ENCODE peak calls at places on chromosome 2, in seven cellular contexts. One of them, this sample, is unnamed.

GRCh38 chr2:221346411-221346810 is 225.7 kb downstream of the EPHA4 start:
- DNase-seq in H54: no peak
- DNase-seq in fibroblast of villous mesenchyme: no peak
- DNase-seq in uterus: no peak
- DNase-seq in mucosa of gallbladder: no peak
- DNase-seq in iPS DF 6.9: no peak
- DNase-seq in heart right ventricle: peak; percentile 5
- DNase-seq in this sample: no peak

GRCh38 chr2:70977605-70978205 is 725 bp upstream of the ANKRD53 start:
- DNase-seq in H54: no peak
- DNase-seq in fibroblast of villous mesenchyme: peak; percentile 74
- DNase-seq in uterus: peak; percentile 49
- DNase-seq in mucosa of gallbladder: no peak
- DNase-seq in iPS DF 6.9: no peak
- DNase-seq in heart right ventricle: no peak
- DNase-seq in this sample: no peak

GRCh38 chr2:239935789-239936758 is 89.1 kb downstream of the NDUFA10 start:
- DNase-seq in H54: no peak
- DNase-seq in fibroblast of villous mesenchyme: no peak
- DNase-seq in uterus: peak; percentile 7
- DNase-seq in mucosa of gallbladder: no peak
- DNase-seq in iPS DF 6.9: no peak
- DNase-seq in heart right ventricle: no peak
- DNase-seq in this sample: no peak

GRCh38 chr2:15965564-15966019 is 25.2 kb downstream of the MYCN start:
- DNase-seq in H54: no peak
- DNase-seq in fibroblast of villous mesenchyme: no peak
- DNase-seq in uterus: no peak
- DNase-seq in mucosa of gallbladder: no peak
- DNase-seq in iPS DF 6.9: no peak
- DNase-seq in heart right ventricle: no peak
- DNase-seq in this sample: no peak

GRCh38 chr2:13114391-13114790 is 397.7 kb downstream of the TRIB2 start:
- DNase-seq in H54: no peak
- DNase-seq in fibroblast of villous mesenchyme: peak; percentile 29
- DNase-seq in uterus: no peak
- DNase-seq in mucosa of gallbladder: no peak
- DNase-seq in iPS DF 6.9: no peak
- DNase-seq in heart right ventricle: peak; percentile 45
- DNase-seq in this sample: no peak

GRCh38 chr2:26561918-26562810 is 79.0 kb downstream of the CIB4 start:
- DNase-seq in H54: no peak
- DNase-seq in fibroblast of villous mesenchyme: no peak
- DNase-seq in uterus: no peak
- DNase-seq in mucosa of gallbladder: peak; percentile 32
- DNase-seq in iPS DF 6.9: no peak
- DNase-seq in heart right ventricle: peak; percentile 46
- DNase-seq in this sample: no peak

GRCh38 chr2:169868951-169869350 is 41.7 kb downstream of the UBR3 start:
- DNase-seq in H54: no peak
- DNase-seq in fibroblast of villous mesenchyme: no peak
- DNase-seq in uterus: no peak
- DNase-seq in mucosa of gallbladder: no peak
- DNase-seq in iPS DF 6.9: no peak
- DNase-seq in heart right ventricle: no peak
- DNase-seq in this sample: no peak

GRCh38 chr2:213232649-213233437 is 51.4 kb upstream of the SPAG16 start:
- DNase-seq in H54: no peak
- DNase-seq in fibroblast of villous mesenchyme: peak; percentile 31
- DNase-seq in uterus: no peak
- DNase-seq in mucosa of gallbladder: no peak
- DNase-seq in iPS DF 6.9: no peak
- DNase-seq in heart right ventricle: no peak
- DNase-seq in this sample: no peak

GRCh38 chr2:23636412-23636811 is 251.4 kb downstream of the KLHL29 start:
- DNase-seq in H54: no peak
- DNase-seq in fibroblast of villous mesenchyme: peak; percentile 19
- DNase-seq in uterus: no peak
- DNase-seq in mucosa of gallbladder: no peak
- DNase-seq in iPS DF 6.9: peak; percentile 29
- DNase-seq in heart right ventricle: peak; percentile 40
- DNase-seq in this sample: no peak

GRCh38 chr2:170917219-170917851 is 11.7 kb upstream of the GORASP2 start:
- DNase-seq in H54: no peak
- DNase-seq in fibroblast of villous mesenchyme: no peak
- DNase-seq in uterus: no peak
- DNase-seq in mucosa of gallbladder: no peak
- DNase-seq in iPS DF 6.9: no peak
- DNase-seq in heart right ventricle: no peak
- DNase-seq in this sample: no peak

GRCh38 chr2:239942090-239942489 is 83.1 kb downstream of the NDUFA10 start:
- DNase-seq in H54: no peak
- DNase-seq in fibroblast of villous mesenchyme: no peak
- DNase-seq in uterus: no peak
- DNase-seq in mucosa of gallbladder: no peak
- DNase-seq in iPS DF 6.9: no peak
- DNase-seq in heart right ventricle: no peak
- DNase-seq in this sample: no peak

GRCh38 chr2:239548965-239549595 is 148.3 kb upstream of the HDAC4 start:
- DNase-seq in H54: no peak
- DNase-seq in fibroblast of villous mesenchyme: no peak
- DNase-seq in uterus: no peak
- DNase-seq in mucosa of gallbladder: no peak
- DNase-seq in iPS DF 6.9: no peak
- DNase-seq in heart right ventricle: no peak
- DNase-seq in this sample: no peak

GRCh38 chr2:215460682-215461081 is 24.8 kb upstream of the FN1 start:
- DNase-seq in H54: no peak
- DNase-seq in fibroblast of villous mesenchyme: peak; percentile 93
- DNase-seq in uterus: no peak
- DNase-seq in mucosa of gallbladder: no peak
- DNase-seq in iPS DF 6.9: no peak
- DNase-seq in heart right ventricle: no peak
- DNase-seq in this sample: no peak

GRCh38 chr2:39488450-39488849 is 51.4 kb upstream of the MAP4K3 start:
- DNase-seq in H54: no peak
- DNase-seq in fibroblast of villous mesenchyme: peak; percentile 95
- DNase-seq in uterus: no peak
- DNase-seq in mucosa of gallbladder: peak; percentile 65
- DNase-seq in iPS DF 6.9: no peak
- DNase-seq in heart right ventricle: no peak
- DNase-seq in this sample: no peak

GRCh38 chr2:239215136-239215925 is 185.5 kb downstream of the HDAC4 start:
- DNase-seq in H54: no peak
- DNase-seq in fibroblast of villous mesenchyme: no peak
- DNase-seq in uterus: no peak
- DNase-seq in mucosa of gallbladder: no peak
- DNase-seq in iPS DF 6.9: no peak
- DNase-seq in heart right ventricle: no peak
- DNase-seq in this sample: no peak

GRCh38 chr2:85755122-85756027 is 1.6 kb downstream of the ATOH8 start:
- DNase-seq in H54: no peak
- DNase-seq in fibroblast of villous mesenchyme: peak; percentile 51
- DNase-seq in uterus: no peak
- DNase-seq in mucosa of gallbladder: no peak
- DNase-seq in iPS DF 6.9: no peak
- DNase-seq in heart right ventricle: no peak
- DNase-seq in this sample: no peak

GRCh38 chr2:224927671-224928173 is 114.5 kb downstream of the DOCK10 start:
- DNase-seq in H54: no peak
- DNase-seq in fibroblast of villous mesenchyme: no peak
- DNase-seq in uterus: no peak
- DNase-seq in mucosa of gallbladder: no peak
- DNase-seq in iPS DF 6.9: no peak
- DNase-seq in heart right ventricle: no peak
- DNase-seq in this sample: no peak

GRCh38 chr2:36676364-36676763 is 20.1 kb upstream of the VIT start:
- DNase-seq in H54: no peak
- DNase-seq in fibroblast of villous mesenchyme: peak; percentile 33
- DNase-seq in uterus: no peak
- DNase-seq in mucosa of gallbladder: no peak
- DNase-seq in iPS DF 6.9: no peak
- DNase-seq in heart right ventricle: no peak
- DNase-seq in this sample: no peak

GRCh38 chr2:104867351-104868080 is 13.6 kb downstream of the POU3F3 start:
- DNase-seq in H54: no peak
- DNase-seq in fibroblast of villous mesenchyme: no peak
- DNase-seq in uterus: no peak
- DNase-seq in mucosa of gallbladder: no peak
- DNase-seq in iPS DF 6.9: no peak
- DNase-seq in heart right ventricle: no peak
- DNase-seq in this sample: no peak

GRCh38 chr2:127829845-127830246 is 18.9 kb upstream of the WDR33 start:
- DNase-seq in H54: no peak
- DNase-seq in fibroblast of villous mesenchyme: no peak
- DNase-seq in uterus: no peak
- DNase-seq in mucosa of gallbladder: peak; percentile 16
- DNase-seq in iPS DF 6.9: no peak
- DNase-seq in heart right ventricle: no peak
- DNase-seq in this sample: no peak

GRCh38 chr2:21452678-21453077 is 328.9 kb downstream of the TDRD15 start:
- DNase-seq in H54: no peak
- DNase-seq in fibroblast of villous mesenchyme: no peak
- DNase-seq in uterus: no peak
- DNase-seq in mucosa of gallbladder: no peak
- DNase-seq in iPS DF 6.9: no peak
- DNase-seq in heart right ventricle: no peak
- DNase-seq in this sample: no peak

GRCh38 chr2:30282721-30283120 is 51.4 kb downstream of the LBH start:
- DNase-seq in H54: no peak
- DNase-seq in fibroblast of villous mesenchyme: no peak
- DNase-seq in uterus: no peak
- DNase-seq in mucosa of gallbladder: no peak
- DNase-seq in iPS DF 6.9: no peak
- DNase-seq in heart right ventricle: no peak
- DNase-seq in this sample: no peak

GRCh38 chr2:20562540-20563225 is 88.2 kb downstream of the HS1BP3 start:
- DNase-seq in H54: no peak
- DNase-seq in fibroblast of villous mesenchyme: no peak
- DNase-seq in uterus: peak; percentile 8
- DNase-seq in mucosa of gallbladder: no peak
- DNase-seq in iPS DF 6.9: no peak
- DNase-seq in heart right ventricle: no peak
- DNase-seq in this sample: no peak

GRCh38 chr2:217943379-217944321 is 59.1 kb downstream of the TNS1 start:
- DNase-seq in H54: peak; percentile 63
- DNase-seq in fibroblast of villous mesenchyme: peak; percentile 66
- DNase-seq in uterus: peak; percentile 87
- DNase-seq in mucosa of gallbladder: peak; percentile 81
- DNase-seq in iPS DF 6.9: no peak
- DNase-seq in heart right ventricle: peak; percentile 91
- DNase-seq in this sample: no peak

GRCh38 chr2:19752500-19752899 is 149.3 kb downstream of the TTC32 start:
- DNase-seq in H54: no peak
- DNase-seq in fibroblast of villous mesenchyme: no peak
- DNase-seq in uterus: no peak
- DNase-seq in mucosa of gallbladder: no peak
- DNase-seq in iPS DF 6.9: no peak
- DNase-seq in heart right ventricle: no peak
- DNase-seq in this sample: no peak

GRCh38 chr2:202023904-202024266 is 9.8 kb upstream of the FZD7 start:
- DNase-seq in H54: no peak
- DNase-seq in fibroblast of villous mesenchyme: no peak
- DNase-seq in uterus: no peak
- DNase-seq in mucosa of gallbladder: no peak
- DNase-seq in iPS DF 6.9: no peak
- DNase-seq in heart right ventricle: no peak
- DNase-seq in this sample: no peak

GRCh38 chr2:189287982-189288494 is 108.5 kb upstream of the COL5A2 start:
- DNase-seq in H54: no peak
- DNase-seq in fibroblast of villous mesenchyme: peak; percentile 86
- DNase-seq in uterus: no peak
- DNase-seq in mucosa of gallbladder: no peak
- DNase-seq in iPS DF 6.9: peak; percentile 20
- DNase-seq in heart right ventricle: no peak
- DNase-seq in this sample: no peak

GRCh38 chr2:17515652-17516051 is 2.6 kb downstream of the RAD51AP2 start:
- DNase-seq in H54: no peak
- DNase-seq in fibroblast of villous mesenchyme: no peak
- DNase-seq in uterus: no peak
- DNase-seq in mucosa of gallbladder: no peak
- DNase-seq in iPS DF 6.9: no peak
- DNase-seq in heart right ventricle: no peak
- DNase-seq in this sample: no peak

GRCh38 chr2:118310878-118311442 is 222.7 kb downstream of the INSIG2 start:
- DNase-seq in H54: no peak
- DNase-seq in fibroblast of villous mesenchyme: no peak
- DNase-seq in uterus: no peak
- DNase-seq in mucosa of gallbladder: no peak
- DNase-seq in iPS DF 6.9: no peak
- DNase-seq in heart right ventricle: no peak
- DNase-seq in this sample: no peak

GRCh38 chr2:158131919-158132566 is 30.4 kb downstream of the UPP2 start:
- DNase-seq in H54: no peak
- DNase-seq in fibroblast of villous mesenchyme: no peak
- DNase-seq in uterus: no peak
- DNase-seq in mucosa of gallbladder: peak; percentile 48
- DNase-seq in iPS DF 6.9: no peak
- DNase-seq in heart right ventricle: no peak
- DNase-seq in this sample: peak; percentile 14

GRCh38 chr2:226699321-226699720 is 100.3 kb downstream of the IRS1 start:
- DNase-seq in H54: peak; percentile 9
- DNase-seq in fibroblast of villous mesenchyme: peak; percentile 48
- DNase-seq in uterus: peak; percentile 70
- DNase-seq in mucosa of gallbladder: peak; percentile 45
- DNase-seq in iPS DF 6.9: no peak
- DNase-seq in heart right ventricle: peak; percentile 67
- DNase-seq in this sample: no peak

GRCh38 chr2:95025406-95026319 is at the start of gene MAL:
- DNase-seq in H54: no peak
- DNase-seq in fibroblast of villous mesenchyme: no peak
- DNase-seq in uterus: no peak
- DNase-seq in mucosa of gallbladder: no peak
- DNase-seq in iPS DF 6.9: peak; percentile 22
- DNase-seq in heart right ventricle: no peak
- DNase-seq in this sample: no peak

GRCh38 chr2:222912117-222912516 is 51.3 kb downstream of the ACSL3 start:
- DNase-seq in H54: no peak
- DNase-seq in fibroblast of villous mesenchyme: peak; percentile 90
- DNase-seq in uterus: no peak
- DNase-seq in mucosa of gallbladder: no peak
- DNase-seq in iPS DF 6.9: no peak
- DNase-seq in heart right ventricle: no peak
- DNase-seq in this sample: no peak